ENCODE peak calls at places on chromosomes 12 and 14, in four cellular contexts. One of them, this sample, is unnamed.

GRCh38 chr14:81681466-81681865 is 147.8 kb upstream of the SEL1L start:
- DNase-seq in K562: no peak
- DNase-seq in HCT116: no peak
- DNase-seq in HepG2: no peak
- DNase-seq in this sample: no peak

GRCh38 chr12:110501378-110501721 is 561 bp downstream of the VPS29 start:
- DNase-seq in HCT116: no peak
- DNase-seq in HepG2: peak
- DNase-seq in K562: no peak
- DNase-seq in this sample: no peak

GRCh38 chr14:98946995-98947394 is 325.0 kb downstream of the BCL11B start:
- DNase-seq in K562: no peak
- DNase-seq in HepG2: no peak
- DNase-seq in HCT116: no peak
- DNase-seq in this sample: no peak

GRCh38 chr12:73531752-73532151 is 1005.9 kb upstream of the ATXN7L3B start:
- DNase-seq in HepG2: no peak
- DNase-seq in K562: no peak
- DNase-seq in HCT116: no peak
- DNase-seq in this sample: no peak

GRCh38 chr12:65461017-65461416 is 182.5 kb downstream of the MSRB3 start:
- DNase-seq in HepG2: no peak
- DNase-seq in HCT116: no peak
- DNase-seq in K562: no peak
- DNase-seq in this sample: no peak

GRCh38 chr14:74203546-74203945 is 35.7 kb upstream of the VSX2 start:
- DNase-seq in K562: no peak
- DNase-seq in HepG2: no peak
- DNase-seq in HCT116: no peak
- DNase-seq in this sample: no peak

GRCh38 chr14:50943943-50944646 is at the start of gene PYGL:
- DNase-seq in HCT116: peak
- DNase-seq in K562: peak
- DNase-seq in HepG2: peak
- DNase-seq in this sample: no peak

GRCh38 chr12:117125275-117125613 is 26.0 kb upstream of the TESC start:
- DNase-seq in K562: no peak
- DNase-seq in HepG2: no peak
- DNase-seq in HCT116: no peak
- DNase-seq in this sample: no peak

GRCh38 chr14:103072595-103073366 is 11.2 kb upstream of the LBHD2 start:
- DNase-seq in K562: no peak
- DNase-seq in HepG2: no peak
- DNase-seq in HCT116: no peak
- DNase-seq in this sample: no peak

GRCh38 chr12:102504871-102505270 is 24.5 kb upstream of the IGF1 start:
- DNase-seq in HepG2: no peak
- DNase-seq in HCT116: no peak
- DNase-seq in K562: no peak
- DNase-seq in this sample: no peak

GRCh38 chr12:128818065-128819022 is 5.4 kb downstream of the SLC15A4 start:
- DNase-seq in HepG2: no peak
- DNase-seq in K562: no peak
- DNase-seq in HCT116: no peak
- DNase-seq in this sample: no peak

GRCh38 chr14:50399251-50400032 is 2.8 kb upstream of the CDKL1 start:
- DNase-seq in HCT116: peak
- DNase-seq in HepG2: no peak
- DNase-seq in K562: no peak
- DNase-seq in this sample: no peak

GRCh38 chr12:52873513-52873831 is 24.7 kb upstream of the KRT78 start:
- DNase-seq in K562: no peak
- DNase-seq in HepG2: no peak
- DNase-seq in HCT116: no peak
- DNase-seq in this sample: no peak

GRCh38 chr12:52867636-52868035 is 18.8 kb upstream of the KRT78 start:
- DNase-seq in HepG2: no peak
- DNase-seq in K562: no peak
- DNase-seq in HCT116: no peak
- DNase-seq in this sample: no peak

GRCh38 chr12:52871291-52871961 is 22.6 kb upstream of the KRT78 start:
- DNase-seq in K562: no peak
- DNase-seq in HCT116: no peak
- DNase-seq in HepG2: no peak
- DNase-seq in this sample: no peak

GRCh38 chr12:52872644-52873384 is 24.0 kb upstream of the KRT78 start:
- DNase-seq in K562: no peak
- DNase-seq in HepG2: no peak
- DNase-seq in HCT116: no peak
- DNase-seq in this sample: no peak

GRCh38 chr12:52870361-52871290 is 21.8 kb upstream of the KRT78 start:
- DNase-seq in HCT116: no peak
- DNase-seq in HepG2: peak
- DNase-seq in K562: peak
- DNase-seq in this sample: no peak
- TF ChIP-seq FOSL1 in HCT116: no peak
- TF ChIP-seq FOSL1 in HepG2: no peak
- TF ChIP-seq FOSL1 in K562: no peak
- TF ChIP-seq FOSL1 in this sample: no peak

GRCh38 chr12:1162083-1162760 is 171.2 kb downstream of the ERC1 start:
- DNase-seq in HepG2: no peak
- DNase-seq in HCT116: no peak
- DNase-seq in K562: no peak
- DNase-seq in this sample: no peak
- TF ChIP-seq FOSL1 in HepG2: no peak
- TF ChIP-seq FOSL1 in HCT116: no peak
- TF ChIP-seq FOSL1 in K562: no peak
- TF ChIP-seq FOSL1 in this sample: no peak

GRCh38 chr14:38958589-38958988 is 144.4 kb downstream of the SEC23A start:
- DNase-seq in HepG2: no peak
- DNase-seq in HCT116: no peak
- DNase-seq in K562: no peak
- DNase-seq in this sample: no peak
- TF ChIP-seq FOSL1 in HepG2: no peak
- TF ChIP-seq FOSL1 in HCT116: no peak
- TF ChIP-seq FOSL1 in K562: no peak
- TF ChIP-seq FOSL1 in this sample: no peak

DNA sequence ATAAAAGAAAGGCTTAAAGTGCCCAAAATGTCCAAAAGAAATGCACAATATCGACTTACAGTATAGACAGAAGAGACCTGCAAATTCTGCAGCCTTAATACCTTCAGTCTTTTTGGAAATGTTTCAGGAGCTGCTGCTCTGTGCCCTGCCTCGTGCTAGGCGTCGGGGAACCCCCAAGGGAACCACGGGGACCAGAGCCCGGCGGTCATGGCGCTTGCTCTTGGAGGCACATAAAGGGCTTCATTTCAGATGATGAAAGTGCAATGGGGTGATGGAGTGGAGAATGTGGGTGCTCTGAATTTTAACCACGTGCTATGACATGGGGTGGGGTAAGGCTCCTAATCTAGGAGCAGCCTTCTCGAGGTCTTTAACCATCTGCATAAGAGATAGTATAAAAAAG is 14.8 kb upstream of the AACS start:
- DNase-seq in HCT116: no peak
- DNase-seq in HepG2: no peak
- DNase-seq in K562: no peak
- DNase-seq in this sample: no peak
- TF ChIP-seq FOSL1 in HCT116: no peak
- TF ChIP-seq FOSL1 in HepG2: no peak
- TF ChIP-seq FOSL1 in K562: no peak
- TF ChIP-seq FOSL1 in this sample: no peak

GRCh38 chr14:92841930-92842329 is 47.8 kb downstream of the GOLGA5 start:
- DNase-seq in K562: no peak
- DNase-seq in HCT116: no peak
- DNase-seq in HepG2: no peak
- DNase-seq in this sample: no peak
- TF ChIP-seq FOSL1 in K562: no peak
- TF ChIP-seq FOSL1 in HCT116: no peak
- TF ChIP-seq FOSL1 in HepG2: no peak
- TF ChIP-seq FOSL1 in this sample: no peak

GRCh38 chr12:112183591-112184021 is 58.2 kb downstream of the TRAFD1 start:
- DNase-seq in HepG2: no peak
- DNase-seq in HCT116: no peak
- DNase-seq in K562: no peak
- DNase-seq in this sample: no peak
- TF ChIP-seq FOSL1 in HepG2: no peak
- TF ChIP-seq FOSL1 in HCT116: no peak
- TF ChIP-seq FOSL1 in K562: no peak
- TF ChIP-seq FOSL1 in this sample: no peak

DNA sequence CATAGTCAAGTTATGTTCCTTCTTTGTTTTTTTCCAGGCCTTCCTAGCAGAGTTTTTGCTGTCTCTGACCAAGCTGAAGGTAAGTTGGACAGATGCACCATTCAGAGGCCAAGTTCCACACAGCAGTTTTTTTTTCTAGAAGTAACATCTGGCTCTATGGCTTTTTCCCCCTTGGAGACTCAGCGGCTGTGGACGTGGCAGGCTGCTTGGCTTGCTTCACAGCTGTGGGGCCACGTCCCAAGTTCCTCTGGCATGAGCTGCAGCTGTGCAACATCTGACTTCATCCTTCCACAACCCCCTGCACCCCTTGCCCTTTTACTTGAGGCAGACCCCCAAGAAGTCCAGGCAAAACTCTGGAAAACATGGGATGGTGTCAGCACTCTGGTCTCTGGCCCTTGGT is 24.2 kb upstream of the RHOJ start:
- DNase-seq in K562: no peak
- DNase-seq in HepG2: no peak
- DNase-seq in HCT116: no peak
- DNase-seq in this sample: no peak
- TF ChIP-seq FOSL1 in K562: no peak
- TF ChIP-seq FOSL1 in HepG2: no peak
- TF ChIP-seq FOSL1 in HCT116: no peak
- TF ChIP-seq FOSL1 in this sample: no peak

This sample was measured in H1.